ENCODE peak calls at places on chromosome 11, in five cellular contexts. I is effector memory CD4-positive, alpha-beta T cell; O is mesendoderm; B is WERI-Rb-1; F is hepatocyte. T is an unnamed sample.

GRCh38 chr11:81874627-81875026 is 859.0 kb downstream of the FAM181B start:
- DNase-seq in I (no peak), O (peak; percentile 24), B (no peak), F (no peak), T (no peak)

GRCh38 chr11:79081441-79082124 is 359.2 kb downstream of the TENM4 start:
- DNase-seq in I (no peak), O (no peak), B (peak; percentile 45), F (no peak), T (no peak)

GRCh38 chr11:73980001-73980960 is 2.4 kb downstream of the UCP2 start:
- DNase-seq in I (peak; percentile 66), O (peak; percentile 67), B (no peak), F (peak; percentile 48), T (no peak)

GRCh38 chr11:112453601-112454577 is 193.2 kb upstream of the PLET1 start:
- DNase-seq in I (peak; percentile 19), O (peak; percentile 74), B (peak; percentile 43), F (peak; percentile 41), T (peak; percentile 50)

GRCh38 chr11:19650929-19651487 is 61.6 kb upstream of the NAV2 start:
- DNase-seq in I (no peak), O (no peak), B (no peak), F (no peak), T (no peak)

GRCh38 chr11:118342503-118343161 is at the start of gene CD3D:
- DNase-seq in I (peak; percentile 58), O (peak; percentile 19), B (no peak), F (no peak), T (no peak)

GRCh38 chr11:129930743-129931142 is 35.4 kb upstream of the NFRKB start:
- DNase-seq in I (no peak), O (no peak), B (no peak), F (no peak), T (no peak)

GRCh38 chr11:117857734-117858369 is 18.6 kb downstream of the FXYD6 start:
- DNase-seq in I (no peak), O (no peak), B (no peak), F (no peak), T (no peak)

GRCh38 chr11:101864098-101864497 is 50.7 kb upstream of the CEP126 start:
- DNase-seq in I (no peak), O (no peak), B (no peak), F (no peak), T (no peak)

GRCh38 chr11:114987171-114987760 is 308.9 kb downstream of the NXPE2 start:
- DNase-seq in I (no peak), O (peak; percentile 58), B (peak; percentile 76), F (no peak), T (no peak)

GRCh38 chr11:120511116-120511803 is at the start of gene GRIK4:
- DNase-seq in I (peak; percentile 39), O (peak; percentile 82), B (peak; percentile 89), F (peak; percentile 92), T (peak; percentile 82)

GRCh38 chr11:120513436-120514315 is 2.1 kb downstream of the GRIK4 start:
- DNase-seq in I (no peak), O (no peak), B (no peak), F (no peak), T (no peak)

GRCh38 chr11:120511804-120512726 is 517 bp downstream of the GRIK4 start:
- DNase-seq in I (no peak), O (no peak), B (peak; percentile 31), F (no peak), T (no peak)

GRCh38 chr11:120514541-120515121 is 3.1 kb downstream of the GRIK4 start:
- DNase-seq in I (no peak), O (no peak), B (no peak), F (no peak), T (no peak)

GRCh38 chr11:120512727-120513435 is 1.3 kb downstream of the GRIK4 start:
- DNase-seq in I (no peak), O (no peak), B (peak; percentile 31), F (no peak), T (no peak)
- H3K27me3 ChIP-seq in I (peaks cover 17% of the 10 kb centered on the region), O (no peaks in the 10 kb centered on the region), B (no peaks in the 10 kb centered on the region), F (peaks cover 49% of the 10 kb centered on the region), T (no peaks in the 10 kb centered on the region)

GRCh38 chr11:124865181-124865901 is at the start of gene ROBO3:
- DNase-seq in I (no peak), O (peak; percentile 21), B (peak; percentile 33), F (no peak), T (no peak)

GRCh38 chr11:124864892-124865180 is 396 bp upstream of the ROBO3 start:
- DNase-seq in I (no peak), O (no peak), B (no peak), F (no peak), T (no peak)

GRCh38 chr11:124864176-124864891 is 898 bp upstream of the ROBO3 start:
- DNase-seq in I (no peak), O (no peak), B (no peak), F (no peak), T (no peak)

GRCh38 chr11:124867700-124868099 is 2.5 kb downstream of the ROBO3 start:
- DNase-seq in I (no peak), O (peak; percentile 62), B (peak; percentile 61), F (peak; percentile 53), T (no peak)

GRCh38 chr11:124865902-124866851 is 945 bp downstream of the ROBO3 start:
- DNase-seq in I (peak; percentile 25), O (peak; percentile 40), B (peak; percentile 63), F (peak; percentile 71), T (no peak)
- H3K4me3 ChIP-seq in I (peak overlapping the region; percentile 28), O (no peak overlapping the region), B (peak overlapping the region; percentile 41), F (no peak overlapping the region), T (no peak overlapping the region)

GRCh38 chr11:67233584-67234190 is 32.6 kb upstream of the GRK2 start:
- DNase-seq in I (no peak), O (no peak), B (no peak), F (no peak), T (no peak)
- H3K36me3 ChIP-seq in I (peaks cover 11% of the 10 kb centered on the region), O (peaks cover 4% of the 10 kb centered on the region), B (peaks cover 52% of the 10 kb centered on the region), F (peaks cover 4% of the 10 kb centered on the region), T (peaks cover 8% of the 10 kb centered on the region)

DNA sequence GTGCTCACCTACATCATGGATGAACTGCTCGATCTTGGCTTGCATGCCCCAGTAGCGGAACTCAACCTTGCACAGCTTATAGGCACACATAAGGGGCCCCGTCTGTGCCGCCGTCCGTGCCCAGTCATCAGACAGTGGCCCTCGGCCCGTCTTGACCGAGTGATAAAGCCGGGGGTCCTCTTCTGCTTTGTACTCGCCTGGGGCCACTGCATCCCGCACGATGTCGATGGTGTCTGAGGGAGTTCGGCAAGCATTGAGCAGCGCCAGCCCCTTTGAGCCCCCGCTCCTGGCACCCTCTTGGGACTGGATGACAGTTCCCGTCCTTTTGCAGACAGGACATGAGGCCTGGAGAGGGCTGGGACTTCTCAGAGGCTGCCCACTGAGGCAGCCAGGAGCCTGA is 3.3 kb downstream of the PITPNM1 start:
- DNase-seq in I (no peak), O (no peak), B (no peak), F (no peak), T (no peak)
- H3K27me3 ChIP-seq in I (no peaks in the 10 kb centered on the region), O (no peaks in the 10 kb centered on the region), B (no peaks in the 10 kb centered on the region), F (no peaks in the 10 kb centered on the region), T (no peaks in the 10 kb centered on the region)